ENCODE peak calls at places on chromosomes 6 and 20, in eight cellular contexts. X is heart left ventricle, R is kidney, F is H9, H is fibroblast of lung, A is suprapubic skin, J is mucosa of descending colon, G is AG04450. C is an unnamed sample.

GRCh38 chr6:36820700-36821580 is 18.3 kb downstream of the CPNE5 start:
- DNase-seq in X (peak; percentile 65), R (no peak), F (no peak), H (peak; percentile 62), A (no peak), J (no peak), G (peak; percentile 21), C (no peak)

GRCh38 chr6:69861986-69862385 is 4.4 kb upstream of the COL19A1 start:
- DNase-seq in X (no peak), R (no peak), F (no peak), H (peak; percentile 5), A (no peak), J (no peak), G (no peak), C (no peak)

GRCh38 chr6:138618168-138618567 is 118.9 kb upstream of the NHSL1 start:
- DNase-seq in X (no peak), R (no peak), F (no peak), H (peak; percentile 13), A (no peak), J (no peak), G (peak; percentile 36), C (no peak)

GRCh38 chr6:41462980-41463930 is 82.9 kb upstream of the FOXP4 start:
- DNase-seq in X (peak; percentile 66), R (no peak), F (no peak), H (peak; percentile 73), A (no peak), J (peak; percentile 84), G (peak; percentile 30), C (peak; percentile 84)

GRCh38 chr6:116221931-116222330 is 31.9 kb downstream of the TSPYL4 start:
- DNase-seq in X (no peak), R (no peak), F (no peak), H (peak; percentile 22), A (no peak), J (no peak), G (no peak), C (no peak)

GRCh38 chr20:2751868-2752630 is 48.4 kb downstream of the CPXM1 start:
- DNase-seq in X (no peak), R (peak; percentile 83), F (no peak), H (no peak), A (peak; percentile 78), J (peak; percentile 29), G (no peak), C (peak; percentile 37)

GRCh38 chr6:41644297-41644879 is 6.1 kb downstream of the MDFI start:
- DNase-seq in X (no peak), R (peak; percentile 61), F (no peak), H (no peak), A (no peak), J (no peak), G (no peak), C (peak; percentile 29)

GRCh38 chr6:74991573-74992332 is 214.1 kb downstream of the COL12A1 start:
- DNase-seq in X (no peak), R (no peak), F (no peak), H (peak; percentile 88), A (no peak), J (no peak), G (no peak), C (peak; percentile 3)

GRCh38 chr20:31517373-31517772 is 3.1 kb downstream of the HM13 start:
- DNase-seq in X (peak; percentile 21), R (no peak), F (peak; percentile 84), H (peak; percentile 61), A (peak; percentile 83), J (peak; percentile 49), G (no peak), C (peak; percentile 78)

GRCh38 chr6:131062245-131063027 is 609 bp downstream of the EPB41L2 start:
- DNase-seq in X (peak; percentile 47), R (peak; percentile 79), F (peak; percentile 32), H (no peak), A (no peak), J (no peak), G (no peak), C (no peak)

GRCh38 chr6:11791354-11792107 is 12.9 kb upstream of the ADTRP start:
- DNase-seq in X (no peak), R (no peak), F (peak; percentile 46), H (no peak), A (no peak), J (no peak), G (no peak), C (no peak)

GRCh38 chr6:148208298-148208697 is 134.3 kb upstream of the SASH1 start:
- DNase-seq in X (no peak), R (no peak), F (no peak), H (no peak), A (no peak), J (no peak), G (no peak), C (no peak)

GRCh38 chr6:169669889-169670288 is 31.9 kb downstream of the WDR27 start:
- DNase-seq in X (no peak), R (no peak), F (no peak), H (peak; percentile 23), A (no peak), J (no peak), G (no peak), C (no peak)

GRCh38 chr20:64103871-64104666 is 3.3 kb downstream of the NPBWR2 start:
- DNase-seq in X (peak; percentile 4), R (peak; percentile 64), F (no peak), H (no peak), A (peak; percentile 72), J (no peak), G (no peak), C (no peak)

GRCh38 chr6:125120054-125120590 is 33.5 kb upstream of the TPD52L1 start:
- DNase-seq in X (no peak), R (no peak), F (no peak), H (no peak), A (no peak), J (no peak), G (no peak), C (no peak)

GRCh38 chr6:54805077-54805476 is 41.5 kb upstream of the FAM83B start:
- DNase-seq in X (no peak), R (no peak), F (no peak), H (peak; percentile 45), A (no peak), J (no peak), G (no peak), C (peak; percentile 43)

DNA sequence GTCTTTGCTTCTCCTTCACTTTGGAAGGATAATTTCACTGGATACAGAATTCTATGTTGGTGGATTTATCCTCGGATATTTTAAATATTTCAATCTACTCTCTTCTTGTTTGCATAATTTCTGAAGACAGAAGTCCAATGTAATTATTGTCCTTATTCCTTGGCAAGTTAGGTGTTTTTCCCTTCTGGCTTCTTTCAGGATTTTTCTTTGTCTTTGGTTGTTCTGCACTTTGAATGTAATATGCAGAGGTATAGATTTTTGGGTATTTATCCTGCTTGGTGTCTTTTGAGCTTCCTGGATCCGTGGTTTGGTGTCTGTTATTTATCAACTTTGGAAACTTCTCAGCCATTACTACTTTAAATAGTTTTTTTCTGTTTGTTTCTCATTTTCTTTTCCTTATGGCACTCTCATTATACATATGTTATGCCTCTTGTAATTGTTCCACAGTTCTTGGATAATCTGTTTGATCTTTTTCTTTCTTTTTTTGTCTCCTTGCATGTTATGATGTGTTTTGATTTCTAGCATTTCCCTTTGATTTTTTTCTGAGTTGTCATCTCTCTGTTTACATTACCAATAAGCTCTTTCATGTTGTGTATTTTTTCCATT is 48.6 kb upstream of the ATXN1 start:
- DNase-seq in X (no peak), R (no peak), F (no peak), H (no peak), A (no peak), J (no peak), G (no peak), C (no peak)
- H3K9me3 ChIP-seq in X (peaks cover 28% of the 10 kb centered on the region), R (no peaks in the 10 kb centered on the region), F (peaks cover 14% of the 10 kb centered on the region), H (no peaks in the 10 kb centered on the region), A (peaks cover 5% of the 10 kb centered on the region), J (peaks cover 3% of the 10 kb centered on the region), G (peaks cover 3% of the 10 kb centered on the region), C (peaks cover 7% of the 10 kb centered on the region)

DNA sequence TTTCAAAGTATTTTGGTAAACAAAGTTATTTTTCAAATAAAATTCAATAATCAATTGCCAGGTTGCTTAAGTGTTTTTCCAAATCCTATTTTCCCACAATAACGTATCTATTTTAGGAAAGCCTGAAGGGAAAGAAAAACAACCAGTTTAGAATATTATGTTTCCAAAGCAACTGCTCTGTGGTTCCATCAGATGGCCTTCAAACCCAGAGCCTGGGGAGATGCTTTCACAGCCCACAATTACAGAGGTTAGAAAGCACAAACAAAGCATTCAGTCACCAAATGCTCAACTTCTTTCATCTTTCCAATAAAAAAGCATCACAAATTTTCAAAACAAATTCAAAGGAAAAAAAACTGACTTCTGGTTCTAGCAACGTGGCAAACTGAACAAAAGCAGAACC is 66.0 kb downstream of the ELOVL5 start:
- DNase-seq in X (no peak), R (no peak), F (no peak), H (no peak), A (no peak), J (no peak), G (no peak), C (no peak)
- TF ChIP-seq CTCF in X (no peak), R (no peak), F (no peak), H (no peak), A (no peak), J (no peak), G (no peak), C (no peak)

GRCh38 chr6:168376811-168377480 is 57.4 kb upstream of the DACT2 start:
- DNase-seq in X (no peak), R (no peak), F (no peak), H (no peak), A (peak; percentile 67), J (peak; percentile 19), G (no peak), C (no peak)
- H3K9me3 ChIP-seq in X (no peaks in the 10 kb centered on the region), R (no peaks in the 10 kb centered on the region), F (no peaks in the 10 kb centered on the region), H (no peaks in the 10 kb centered on the region), A (no peaks in the 10 kb centered on the region), J (no peaks in the 10 kb centered on the region), G (peaks cover 97% of the 10 kb centered on the region), C (peaks cover 7% of the 10 kb centered on the region)

GRCh38 chr6:140784573-140784972 is 1348.2 kb upstream of the GJE1 start:
- DNase-seq in X (no peak), R (no peak), F (no peak), H (peak; percentile 35), A (no peak), J (no peak), G (no peak), C (no peak)
- TF ChIP-seq CTCF in X (no peak), R (no peak), F (no peak), H (no peak), A (no peak), J (no peak), G (no peak), C (no peak)